ENCODE peak calls at places on chromosomes 2 and 18, in four cellular contexts. H is left ventricle myocardium inferior, E is KBM-7, J is mesothelial cell of epicardium. R is an unnamed sample.

GRCh38 chr18:6504605-6505510 is 90.1 kb upstream of the L3MBTL4 start:
- DNase-seq in H (no peak), E (no peak), J (no peak), R (no peak)

GRCh38 chr2:180519276-180519675 is 461.1 kb upstream of the UBE2E3 start:
- DNase-seq in H (no peak), E (no peak), J (no peak), R (no peak)

GRCh38 chr2:15818186-15818795 is 122.1 kb upstream of the MYCN start:
- DNase-seq in H (no peak), E (no peak), J (no peak), R (no peak)

GRCh38 chr18:941331-941730 is 36.7 kb downstream of the ADCYAP1 start:
- DNase-seq in H (no peak), E (no peak), J (no peak), R (no peak)

GRCh38 chr18:75350440-75350839 is 77.1 kb downstream of the SMIM21 start:
- DNase-seq in H (no peak), E (no peak), J (no peak), R (no peak)

GRCh38 chr2:154261473-154262027 is 389.8 kb downstream of the GALNT13 start:
- DNase-seq in H (no peak), E (no peak), J (no peak), R (no peak)

GRCh38 chr18:9366126-9366714 is 31.6 kb downstream of the TWSG1 start:
- DNase-seq in H (no peak), E (no peak), J (no peak), R (no peak)

GRCh38 chr2:164764996-164765395 is 76.6 kb downstream of the COBLL1 start:
- DNase-seq in H (no peak), E (no peak), J (no peak), R (no peak)

GRCh38 chr2:58313926-58314325 is 72.8 kb upstream of the FANCL start:
- DNase-seq in H (no peak), E (no peak), J (no peak), R (no peak)

GRCh38 chr2:36559221-36559942 is 38.6 kb downstream of the FEZ2 start:
- DNase-seq in H (no peak), E (no peak), J (no peak), R (no peak)

GRCh38 chr2:71609441-71609840 is 156.1 kb downstream of the DYSF start:
- DNase-seq in H (no peak), E (no peak), J (no peak), R (no peak)

GRCh38 chr2:45808294-45808693 is 156.8 kb downstream of the PRKCE start:
- DNase-seq in H (no peak), E (no peak), J (no peak), R (no peak)

GRCh38 chr2:29518988-29519925 is 402.1 kb downstream of the ALK start:
- DNase-seq in H (no peak), E (no peak), J (no peak), R (no peak)

GRCh38 chr2:152372438-152372984 is 37.5 kb downstream of the FMNL2 start:
- DNase-seq in H (no peak), E (no peak), J (no peak), R (no peak)

GRCh38 chr2:48343571-48344440 is 186.1 kb upstream of the STON1 start:
- DNase-seq in H (no peak), E (peak), J (no peak), R (no peak)

GRCh38 chr2:152504618-152505017 is 169.6 kb downstream of the FMNL2 start:
- DNase-seq in H (no peak), E (no peak), J (no peak), R (no peak)

GRCh38 chr2:210546424-210547223 is 9.8 kb upstream of the CPS1 start:
- DNase-seq in H (peak), E (no peak), J (no peak), R (no peak)

GRCh38 chr18:56835331-56835730 is 184.2 kb downstream of the WDR7 start:
- DNase-seq in H (no peak), E (no peak), J (no peak), R (no peak)

GRCh38 chr18:25123438-25124225 is 228.3 kb downstream of the ZNF521 start:
- DNase-seq in H (no peak), E (no peak), J (no peak), R (no peak)

GRCh38 chr2:232350804-232351685 is 27.5 kb upstream of the ALPP start:
- DNase-seq in H (no peak), E (no peak), J (no peak), R (no peak)

GRCh38 chr18:58180738-58181353 is 136.8 kb downstream of the NEDD4L start:
- DNase-seq in H (no peak), E (peak), J (no peak), R (peak)

GRCh38 chr2:57882895-57883515 is 163.6 kb upstream of the VRK2 start:
- DNase-seq in H (no peak), E (no peak), J (no peak), R (no peak)

GRCh38 chr18:55573386-55573785 is 14.6 kb downstream of the TCF4 start:
- DNase-seq in H (no peak), E (no peak), J (no peak), R (no peak)

GRCh38 chr18:44777429-44778192 is 96.9 kb downstream of the SETBP1 start:
- DNase-seq in H (peak), E (no peak), J (no peak), R (no peak)

GRCh38 chr2:145739679-145740078 is 1219.8 kb upstream of the ZEB2 start:
- DNase-seq in H (no peak), E (no peak), J (no peak), R (no peak)

GRCh38 chr2:14944562-14945346 is 312.2 kb downstream of the LRATD1 start:
- DNase-seq in H (no peak), E (peak), J (no peak), R (no peak)

GRCh38 chr2:31957748-31958717 is 52.8 kb downstream of the MEMO1 start:
- DNase-seq in H (no peak), E (no peak), J (no peak), R (no peak)

GRCh38 chr18:26697186-26697585 is 148.8 kb upstream of the KCTD1 start:
- DNase-seq in H (no peak), E (no peak), J (no peak), R (no peak)

GRCh38 chr2:239852272-239852671 is 172.9 kb downstream of the NDUFA10 start:
- DNase-seq in H (no peak), E (no peak), J (no peak), R (no peak)

GRCh38 chr2:20425371-20425881 is 21.4 kb upstream of the RHOB start:
- DNase-seq in H (no peak), E (no peak), J (no peak), R (no peak)

GRCh38 chr2:119108186-119108585 is 50.4 kb downstream of the C1QL2 start:
- DNase-seq in H (no peak), E (no peak), J (no peak), R (no peak)

GRCh38 chr2:168499500-168499899 is 43.4 kb downstream of the CERS6 start:
- DNase-seq in H (no peak), E (no peak), J (no peak), R (no peak)

GRCh38 chr2:68878753-68879152 is 7.6 kb upstream of the BMP10 start:
- DNase-seq in H (no peak), E (no peak), J (no peak), R (no peak)

GRCh38 chr2:236168110-236169067 is at the start of gene GBX2:
- DNase-seq in H (no peak), E (no peak), J (no peak), R (no peak)

GRCh38 chr2:156892449-156893335 is 364.8 kb upstream of the GALNT5 start:
- DNase-seq in H (no peak), E (peak), J (no peak), R (peak)

GRCh38 chr2:41965886-41966285 is 81.9 kb upstream of the PKDCC start:
- DNase-seq in H (no peak), E (no peak), J (no peak), R (no peak)

GRCh38 chr2:19711470-19712372 is 190.1 kb downstream of the TTC32 start:
- DNase-seq in H (no peak), E (peak), J (no peak), R (no peak)

R was measured in AML-193.